ENCODE peak calls at places on chromosomes 2 and 18, in five cellular contexts. G is adrenal gland, P is cardiac muscle cell, L is pancreas, Z is PC-9. B is an unnamed sample.

GRCh38 chr2:139465789-139466188 is 685.6 kb upstream of the NXPH2 start:
- DNase-seq in Z (no peak), G (no peak), P (no peak), L (no peak), B (no peak)

GRCh38 chr2:152611458-152612231 is 105.6 kb downstream of the PRPF40A start:
- DNase-seq in Z (peak; percentile 34), G (peak; percentile 49), P (peak; percentile 91), L (no peak), B (no peak)

GRCh38 chr2:10042301-10043161 is 819 bp upstream of the KLF11 start:
- DNase-seq in P (peak; percentile 91), G (peak; percentile 95), L (peak; percentile 83), Z (peak; percentile 47), B (peak; percentile 64)

GRCh38 chr2:215527738-215528137 is 91.9 kb upstream of the FN1 start:
- DNase-seq in P (peak; percentile 73), L (no peak), Z (no peak), G (no peak), B (no peak)

GRCh38 chr2:105561401-105561800 is 162.6 kb upstream of the FHL2 start:
- DNase-seq in G (no peak), P (no peak), Z (no peak), L (no peak), B (no peak)

GRCh38 chr18:2805970-2806943 is 40.5 kb upstream of the EMILIN2 start:
- DNase-seq in Z (no peak), P (peak; percentile 27), L (no peak), G (no peak), B (no peak)

GRCh38 chr2:236862961-236863728 is 222.5 kb upstream of the COPS8 start:
- DNase-seq in G (no peak), L (no peak), P (peak; percentile 53), Z (no peak), B (no peak)

GRCh38 chr2:240021488-240022104 is 3.5 kb downstream of the NDUFA10 start:
- DNase-seq in Z (peak; percentile 47), P (peak; percentile 62), G (peak; percentile 78), L (peak; percentile 86), B (peak; percentile 45)

GRCh38 chr2:105839793-105840192 is 95.1 kb downstream of the NCK2 start:
- DNase-seq in Z (no peak), G (no peak), L (no peak), P (no peak), B (no peak)

GRCh38 chr18:34709631-34710429 is at the start of gene DTNA:
- DNase-seq in G (peak; percentile 30), L (no peak), P (peak; percentile 95), Z (no peak), B (no peak)

GRCh38 chr2:14288016-14288415 is 344.5 kb upstream of the LRATD1 start:
- DNase-seq in L (no peak), G (no peak), P (no peak), Z (peak; percentile 76), B (no peak)

GRCh38 chr2:160199683-160200389 is at the start of gene ITGB6:
- DNase-seq in Z (peak; percentile 67), G (no peak), L (no peak), P (no peak), B (no peak)

GRCh38 chr2:37283207-37283606 is 41.4 kb downstream of the PRKD3 start:
- DNase-seq in P (peak; percentile 85), Z (peak; percentile 41), G (no peak), L (no peak), B (no peak)

GRCh38 chr18:57970356-57971095 is 73.5 kb upstream of the NEDD4L start:
- DNase-seq in Z (no peak), L (no peak), P (no peak), G (no peak), B (no peak)

GRCh38 chr18:44943201-44943881 is 262.7 kb downstream of the SETBP1 start:
- DNase-seq in P (peak; percentile 47), Z (peak; percentile 89), L (no peak), G (no peak), B (no peak)

GRCh38 chr2:209960676-209961630 is 41.5 kb upstream of the RPE start:
- DNase-seq in L (peak; percentile 59), Z (no peak), P (peak; percentile 67), G (peak; percentile 80), B (no peak)

GRCh38 chr2:219293736-219294201 is 14.6 kb downstream of the DNAJB2 start:
- DNase-seq in P (no peak), Z (no peak), L (no peak), G (no peak), B (no peak)

GRCh38 chr18:60692277-60692676 is 319.7 kb upstream of the MC4R start:
- DNase-seq in Z (no peak), G (no peak), L (no peak), P (no peak), B (no peak)

GRCh38 chr2:99970292-99970868 is 172.0 kb downstream of the AFF3 start:
- DNase-seq in L (no peak), G (no peak), P (no peak), Z (no peak), B (no peak)

GRCh38 chr2:105750735-105751134 is 6.0 kb downstream of the NCK2 start:
- DNase-seq in G (no peak), Z (no peak), L (no peak), P (no peak), B (no peak)

GRCh38 chr2:145324748-145325147 is 804.8 kb upstream of the ZEB2 start:
- DNase-seq in P (no peak), L (no peak), G (no peak), Z (no peak), B (no peak)

GRCh38 chr2:222791946-222792649 is 68.7 kb upstream of the ACSL3 start:
- DNase-seq in G (peak; percentile 66), P (peak; percentile 73), L (no peak), Z (no peak), B (no peak)

GRCh38 chr2:119545076-119545475 is 827 bp downstream of the CFAP221 start:
- DNase-seq in L (no peak), Z (no peak), G (no peak), P (peak; percentile 34), B (no peak)

GRCh38 chr18:5527603-5528002 is 16.2 kb downstream of the EPB41L3 start:
- DNase-seq in L (no peak), P (peak; percentile 87), G (peak; percentile 64), Z (no peak), B (no peak)

GRCh38 chr18:79374408-79375171 is 21.1 kb upstream of the NFATC1 start:
- DNase-seq in L (no peak), Z (no peak), G (no peak), P (no peak), B (no peak)

GRCh38 chr18:457120-457519 is 43.4 kb downstream of the COLEC12 start:
- DNase-seq in L (no peak), Z (no peak), P (peak; percentile 95), G (peak; percentile 24), B (no peak)

GRCh38 chr18:156514-157230 is 1.7 kb upstream of the USP14 start:
- DNase-seq in Z (no peak), G (no peak), P (no peak), L (no peak), B (no peak)

GRCh38 chr2:238855299-238855698 is 7.4 kb downstream of the TWIST2 start:
- DNase-seq in G (no peak), Z (no peak), L (no peak), P (no peak), B (no peak)

GRCh38 chr2:9234680-9235387 is 28.2 kb downstream of the ASAP2 start:
- DNase-seq in L (no peak), G (no peak), Z (peak; percentile 99), P (peak; percentile 91), B (no peak)

GRCh38 chr2:96103906-96104861 is 12.2 kb downstream of the ADRA2B start:
- DNase-seq in Z (no peak), L (peak; percentile 34), P (no peak), G (no peak), B (peak; percentile 0)

GRCh38 chr2:28717339-28717758 is 34.3 kb upstream of the PPP1CB start:
- DNase-seq in L (no peak), Z (peak; percentile 84), P (peak; percentile 94), G (peak; percentile 74), B (no peak)

GRCh38 chr2:28709101-28709500 is 42.5 kb upstream of the PPP1CB start:
- DNase-seq in Z (peak; percentile 67), P (no peak), G (peak; percentile 17), L (no peak), B (no peak)

GRCh38 chr2:28710545-28710944 is 41.1 kb upstream of the PPP1CB start:
- DNase-seq in Z (no peak), L (no peak), P (no peak), G (no peak), B (no peak)

GRCh38 chr2:28716265-28716865 is 35.3 kb upstream of the PPP1CB start:
- DNase-seq in Z (peak; percentile 96), L (no peak), G (peak; percentile 65), P (peak; percentile 91), B (no peak)

GRCh38 chr2:28713582-28714292 is 37.9 kb upstream of the PPP1CB start:
- DNase-seq in G (no peak), P (peak; percentile 44), L (no peak), Z (no peak), B (no peak)
- H3K4me1 ChIP-seq in G (peaks cover 4% of the 10 kb centered on the region), P (peaks cover 14% of the 10 kb centered on the region), L (peaks cover 18% of the 10 kb centered on the region), Z (peaks cover 92% of the 10 kb centered on the region), B (no peaks in the 10 kb centered on the region)

GRCh38 chr2:235737396-235737795 is 243.6 kb downstream of the AGAP1 start:
- DNase-seq in G (no peak), L (no peak), P (no peak), Z (peak; percentile 42), B (no peak)
- H3K27ac ChIP-seq in G (no peak overlapping the region), L (no peak overlapping the region), P (no peak overlapping the region), Z (peak overlapping the region; percentile 12), B (no peak overlapping the region)

GRCh38 chr2:30926606-30927005 is 119.4 kb upstream of the CAPN13 start:
- DNase-seq in P (no peak), Z (no peak), G (no peak), L (no peak), B (no peak)
- H3K4me1 ChIP-seq in P (no peaks in the 10 kb centered on the region), Z (no peaks in the 10 kb centered on the region), G (no peaks in the 10 kb centered on the region), L (no peaks in the 10 kb centered on the region), B (no peaks in the 10 kb centered on the region)

GRCh38 chr18:36186461-36187137 is 698 bp upstream of the MOCOS start:
- DNase-seq in Z (no peak), G (peak; percentile 60), L (peak; percentile 67), P (peak; percentile 40), B (no peak)
- H3K27ac ChIP-seq in Z (peak overlapping the region; percentile 98), G (no peak overlapping the region), L (no peak overlapping the region), P (no peak overlapping the region), B (peak overlapping the region; percentile 43)

DNA sequence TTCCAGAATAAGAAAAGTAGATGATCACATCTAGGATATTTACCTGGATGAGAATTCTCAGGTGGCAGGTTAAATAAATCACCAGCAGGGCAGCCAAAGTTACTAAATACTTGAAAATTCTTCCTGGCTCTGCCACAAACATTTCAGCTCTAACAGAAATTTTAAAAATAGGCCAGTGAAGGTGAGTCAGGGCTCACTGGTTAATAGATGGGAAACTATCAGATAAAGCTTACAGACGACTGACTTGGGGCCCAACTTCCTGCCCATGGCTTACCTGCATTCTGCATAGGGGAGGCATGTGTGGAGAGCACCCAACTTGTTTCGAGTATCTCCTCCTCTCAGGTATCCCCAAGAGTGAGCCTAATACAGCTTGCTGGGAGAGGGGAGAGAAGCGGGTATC is 57.8 kb downstream of the SPRED2 start:
- DNase-seq in Z (peak; percentile 64), G (no peak), P (no peak), L (no peak), B (no peak)
- H3K4me1 ChIP-seq in Z (peaks cover 69% of the 10 kb centered on the region), G (no peaks in the 10 kb centered on the region), P (peaks cover 20% of the 10 kb centered on the region), L (peaks cover 46% of the 10 kb centered on the region), B (no peaks in the 10 kb centered on the region)

B was measured in CD8-positive, alpha-beta memory T cell.